ENCODE peak calls at places on chromosome 22, in ten cellular contexts. I is lower lobe of right lung; Y is M059J; T is stimulated activated CD4-positive, alpha-beta T cell treated with anti-CD3 and anti-CD28 coated beads, Interleukin-4, amount 100 ng/mL, for 48 hours; J is activated gamma-delta T cell treated with anti-CD3 and anti-CD28 coated beads, Interleukin-2, amount 50 U/mL, for 16 hours; U is AG10803; O is Caki2; C is K562; H is amniotic stem cell; P is stimulated activated CD8-positive, alpha-beta memory T cell treated with anti-CD3 and anti-CD28 coated beads, Interleukin-4, amount 100 ng/mL, for 24 hours. V is an unnamed sample.

GRCh38 chr22:42863349-42863911 is 6.4 kb upstream of the ARFGAP3 start:
- DNase-seq in T (no peak), I (no peak), P (peak; percentile 38), Y (peak; percentile 96), C (no peak), H (no peak), J (peak; percentile 14), U (peak; percentile 91), O (peak; percentile 95), V (no peak)

GRCh38 chr22:20464096-20464614 is 26.5 kb upstream of the SCARF2 start:
- DNase-seq in Y (no peak), O (no peak), T (no peak), C (no peak), J (peak; percentile 25), H (no peak), I (no peak), U (no peak), P (peak; percentile 19), V (no peak)

GRCh38 chr22:37262346-37262745 is 18.3 kb upstream of the RAC2 start:
- DNase-seq in H (no peak), Y (no peak), U (no peak), T (no peak), C (no peak), J (no peak), P (no peak), O (no peak), I (peak; percentile 4), V (no peak)

GRCh38 chr22:50456026-50456425 is 18.8 kb downstream of the SBF1 start:
- DNase-seq in T (no peak), C (no peak), I (no peak), Y (no peak), O (no peak), P (no peak), U (no peak), H (no peak), J (no peak), V (no peak)

GRCh38 chr22:32413715-32414114 is 1.7 kb upstream of the RTCB start:
- DNase-seq in P (no peak), C (peak; percentile 13), I (no peak), U (peak; percentile 13), J (no peak), O (peak; percentile 37), T (no peak), Y (peak; percentile 19), H (no peak), V (peak; percentile 23)

GRCh38 chr22:39482768-39483167 is 19.3 kb upstream of the MIEF1 start:
- DNase-seq in O (no peak), J (no peak), U (no peak), T (no peak), C (no peak), P (no peak), H (no peak), I (no peak), Y (peak; percentile 67), V (no peak)

GRCh38 chr22:45996241-45997076 is 19.5 kb upstream of the WNT7B start:
- DNase-seq in T (no peak), Y (peak; percentile 78), P (no peak), I (peak; percentile 86), J (no peak), C (no peak), H (peak; percentile 56), O (peak; percentile 87), U (peak; percentile 70), V (no peak)

GRCh38 chr22:38083931-38084631 is at the start of gene SLC16A8:
- DNase-seq in Y (no peak), O (no peak), U (no peak), T (no peak), I (peak; percentile 35), P (no peak), C (no peak), H (no peak), J (no peak), V (no peak)

GRCh38 chr22:47327241-47327640 is 564.8 kb downstream of the TBC1D22A start:
- DNase-seq in P (no peak), C (no peak), I (no peak), O (no peak), H (no peak), J (no peak), Y (no peak), U (no peak), T (no peak), V (no peak)

GRCh38 chr22:48845356-48845936 is 982.2 kb downstream of the BRD1 start:
- DNase-seq in J (no peak), O (no peak), Y (no peak), T (no peak), C (no peak), H (no peak), P (no peak), I (no peak), U (no peak), V (no peak)

GRCh38 chr22:45290410-45290936 is 5.7 kb downstream of the UPK3A start:
- DNase-seq in Y (peak; percentile 67), T (no peak), C (no peak), O (peak; percentile 86), H (no peak), P (no peak), U (peak; percentile 77), J (no peak), I (no peak), V (no peak)